ENCODE peak calls at places on chromosomes 2 and 18, in six cellular contexts. J, U, S, B, T and P are unnamed samples.

GRCh38 chr2:128986867-128987268 is 668.2 kb upstream of the HS6ST1 start:
- DNase-seq in J (no peak), U (no peak), S (no peak), B (no peak), T (no peak), P (no peak)

GRCh38 chr2:202046577-202046976 is 12.9 kb downstream of the FZD7 start:
- DNase-seq in J (no peak), U (no peak), S (no peak), B (no peak), T (no peak), P (no peak)

GRCh38 chr2:215361876-215362561 is 50.2 kb downstream of the ATIC start:
- DNase-seq in J (no peak), U (no peak), S (no peak), B (no peak), T (peak), P (no peak)

GRCh38 chr2:174593574-174594203 is 3.9 kb downstream of the WIPF1 start:
- DNase-seq in J (no peak), U (no peak), S (peak), B (no peak), T (peak), P (no peak)

GRCh38 chr2:191951832-191952231 is 104.9 kb upstream of the CAVIN2 start:
- DNase-seq in J (no peak), U (no peak), S (no peak), B (no peak), T (no peak), P (no peak)

GRCh38 chr2:119028327-119029174 is 86.6 kb downstream of the MARCO start:
- DNase-seq in J (peak), U (no peak), S (no peak), B (peak), T (peak), P (no peak)

GRCh38 chr18:28729321-28729720 is 552.4 kb upstream of the CDH2 start:
- DNase-seq in J (no peak), U (no peak), S (no peak), B (no peak), T (no peak), P (no peak)

GRCh38 chr2:6948081-6949008 is 31.1 kb downstream of the RNF144A start:
- DNase-seq in J (no peak), U (no peak), S (no peak), B (no peak), T (no peak), P (no peak)

GRCh38 chr2:153622285-153622684 is 143.7 kb upstream of the RPRM start:
- DNase-seq in J (peak), U (no peak), S (no peak), B (no peak), T (no peak), P (no peak)

DNA sequence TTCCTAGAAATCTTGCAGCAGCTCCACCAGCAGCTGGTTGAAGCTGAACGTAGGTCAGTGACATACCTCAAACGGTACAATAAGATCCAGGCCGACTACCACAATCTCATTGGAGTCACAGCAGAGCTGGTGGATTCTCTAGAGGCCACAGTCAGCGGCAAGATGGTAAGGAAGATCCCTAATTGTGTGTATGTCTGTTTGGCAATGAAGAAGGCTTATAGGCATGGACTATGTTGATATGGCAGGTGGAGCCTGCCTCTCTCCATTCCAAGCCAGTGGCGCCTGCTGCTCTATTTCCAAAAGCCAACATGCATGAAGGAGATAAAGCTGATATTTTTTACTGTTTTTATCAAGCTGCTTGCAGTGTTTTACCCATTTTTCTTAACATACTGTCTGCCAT is 36.8 kb downstream of the ARMC9 start:
- DNase-seq in J (no peak), U (no peak), S (no peak), B (no peak), T (peak), P (no peak)
- TF ChIP-seq POLR2A in J (no peak), U (no peak), S (no peak), B (no peak), T (no peak), P (no peak)

DNA sequence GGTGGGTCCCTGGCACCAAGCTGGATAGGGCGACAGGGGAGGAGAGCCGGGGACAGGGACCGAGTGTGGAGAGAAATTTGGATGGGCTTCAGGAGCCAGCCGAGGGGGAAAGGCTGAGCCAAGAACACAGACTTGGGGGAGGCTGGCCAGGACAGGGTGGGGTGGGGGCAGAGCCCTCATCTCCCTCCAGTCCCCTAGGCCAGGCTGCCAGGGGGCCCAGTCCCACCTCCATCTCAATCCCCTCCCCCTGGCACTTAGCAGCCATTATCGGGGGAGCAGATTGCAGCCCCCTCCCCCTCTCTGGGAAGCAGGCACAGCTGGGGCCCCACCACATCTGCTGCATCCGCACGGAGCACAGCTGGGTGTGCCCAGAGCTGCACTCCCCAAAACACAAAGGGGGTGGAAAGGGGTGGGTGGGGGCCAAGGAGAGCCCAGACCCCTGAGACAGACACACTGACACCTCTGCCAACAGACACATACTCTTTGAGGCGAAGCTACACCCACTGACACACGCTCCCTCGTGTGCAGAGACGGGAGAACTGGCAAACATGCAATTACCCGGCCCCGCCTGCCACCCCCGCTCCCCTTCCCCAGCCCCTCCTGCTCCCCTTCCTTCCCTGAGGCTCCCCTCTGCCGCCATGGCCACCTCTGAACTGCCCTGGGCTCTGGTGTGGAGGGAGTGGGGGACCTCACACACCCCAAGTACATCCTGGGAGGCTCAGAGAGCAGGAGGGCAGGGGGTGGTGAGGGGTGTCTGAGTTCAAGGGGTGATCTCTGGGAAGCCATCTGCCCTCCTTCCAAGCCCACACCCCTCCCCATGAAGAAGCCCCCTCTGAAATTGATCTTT is 5.1 kb upstream of the ASIC4 start:
- DNase-seq in J (no peak), U (no peak), S (no peak), B (no peak), T (no peak), P (no peak)
- TF ChIP-seq POLR2AphosphoS5 in J (no peak), U (no peak), S (no peak), B (no peak), T (no peak), P (no peak)

GRCh38 chr2:134411828-134412638 is 158.2 kb downstream of the MGAT5 start:
- DNase-seq in J (peak), U (peak), S (peak), B (peak), T (peak), P (peak)
- TF ChIP-seq TAF1 in J (peak), U (no peak), S (no peak), B (no peak), T (no peak), P (no peak)

GRCh38 chr2:68835636-68836035 is 35.6 kb downstream of the BMP10 start:
- DNase-seq in J (no peak), U (no peak), S (no peak), B (no peak), T (no peak), P (no peak)

GRCh38 chr2:68837164-68837860 is 33.9 kb downstream of the BMP10 start:
- DNase-seq in J (peak), U (no peak), S (peak), B (peak), T (peak), P (peak)

GRCh38 chr2:68839260-68839833 is 31.9 kb downstream of the BMP10 start:
- DNase-seq in J (no peak), U (no peak), S (no peak), B (peak), T (peak), P (no peak)

GRCh38 chr2:68838641-68839040 is 32.6 kb downstream of the BMP10 start:
- DNase-seq in J (no peak), U (no peak), S (no peak), B (no peak), T (no peak), P (no peak)

DNA sequence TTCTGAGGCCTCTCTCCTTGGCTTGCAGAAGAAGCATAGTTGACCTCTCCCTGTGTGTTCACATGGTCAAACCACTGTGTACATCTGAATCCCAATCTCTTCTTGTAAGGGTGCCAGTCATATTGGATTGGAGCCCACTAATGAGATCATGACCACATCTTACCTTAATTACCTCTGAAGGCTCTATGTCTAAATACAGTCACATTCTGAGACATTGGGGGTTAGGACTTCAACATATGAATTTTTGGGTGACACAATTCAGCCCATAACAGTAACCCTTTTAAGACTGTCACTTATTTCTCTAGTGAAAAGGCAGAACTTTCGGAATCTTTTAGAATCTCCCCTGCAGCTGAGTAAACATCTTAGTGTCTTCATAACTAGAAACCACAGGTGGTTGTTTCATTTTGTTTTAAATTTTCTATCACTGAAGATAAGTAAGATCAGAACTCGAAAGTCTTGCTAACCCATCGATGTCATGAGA is 33.3 kb downstream of the BMP10 start:
- DNase-seq in J (no peak), U (no peak), S (peak), B (no peak), T (no peak), P (no peak)
- TF ChIP-seq POLR2A in J (no peak), U (no peak), S (no peak), B (no peak), T (no peak), P (no peak)

DNA sequence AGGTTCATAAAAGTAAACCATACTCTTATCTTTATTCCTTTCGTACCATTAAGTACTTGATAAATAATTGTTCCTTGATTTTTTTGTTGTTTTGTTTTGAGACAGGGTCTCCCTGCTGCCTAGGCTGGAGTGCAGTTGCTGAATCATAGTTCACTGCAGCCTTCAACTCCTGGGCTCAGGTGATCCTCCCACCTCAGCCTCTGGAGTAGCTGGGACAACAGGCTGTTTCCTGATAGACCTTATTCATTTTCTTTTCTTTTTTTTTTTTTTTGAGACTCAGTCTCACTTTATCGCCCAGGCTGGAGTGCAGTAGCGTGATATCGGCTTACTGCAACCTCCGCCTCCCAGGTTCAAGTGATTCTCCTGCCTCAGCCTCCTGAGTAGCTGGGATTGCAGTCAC is 5.5 kb downstream of the KCNG3 start:
- DNase-seq in J (no peak), U (no peak), S (no peak), B (no peak), T (no peak), P (no peak)
- TF ChIP-seq POLR2AphosphoS5 in J (no peak), U (no peak), S (no peak), B (no peak), T (no peak), P (no peak)

GRCh38 chr2:99256677-99257076 is 1.2 kb upstream of the LYG2 start:
- DNase-seq in J (no peak), U (no peak), S (no peak), B (no peak), T (no peak), P (no peak)

GRCh38 chr2:99259465-99259864 is 4.0 kb upstream of the LYG2 start:
- DNase-seq in J (no peak), U (no peak), S (no peak), B (no peak), T (no peak), P (no peak)

GRCh38 chr2:99261242-99261641 is 5.8 kb upstream of the LYG2 start:
- DNase-seq in J (no peak), U (no peak), S (no peak), B (no peak), T (no peak), P (no peak)

GRCh38 chr2:99260184-99260583 is 4.7 kb upstream of the LYG2 start:
- DNase-seq in J (no peak), U (no peak), S (no peak), B (no peak), T (no peak), P (no peak)

GRCh38 chr2:99255491-99256318 is at the start of gene LYG2:
- DNase-seq in J (no peak), U (no peak), S (no peak), B (no peak), T (no peak), P (no peak)
- TF ChIP-seq TAF1 in J (no peak), U (no peak), S (no peak), B (no peak), T (no peak), P (no peak)

DNA sequence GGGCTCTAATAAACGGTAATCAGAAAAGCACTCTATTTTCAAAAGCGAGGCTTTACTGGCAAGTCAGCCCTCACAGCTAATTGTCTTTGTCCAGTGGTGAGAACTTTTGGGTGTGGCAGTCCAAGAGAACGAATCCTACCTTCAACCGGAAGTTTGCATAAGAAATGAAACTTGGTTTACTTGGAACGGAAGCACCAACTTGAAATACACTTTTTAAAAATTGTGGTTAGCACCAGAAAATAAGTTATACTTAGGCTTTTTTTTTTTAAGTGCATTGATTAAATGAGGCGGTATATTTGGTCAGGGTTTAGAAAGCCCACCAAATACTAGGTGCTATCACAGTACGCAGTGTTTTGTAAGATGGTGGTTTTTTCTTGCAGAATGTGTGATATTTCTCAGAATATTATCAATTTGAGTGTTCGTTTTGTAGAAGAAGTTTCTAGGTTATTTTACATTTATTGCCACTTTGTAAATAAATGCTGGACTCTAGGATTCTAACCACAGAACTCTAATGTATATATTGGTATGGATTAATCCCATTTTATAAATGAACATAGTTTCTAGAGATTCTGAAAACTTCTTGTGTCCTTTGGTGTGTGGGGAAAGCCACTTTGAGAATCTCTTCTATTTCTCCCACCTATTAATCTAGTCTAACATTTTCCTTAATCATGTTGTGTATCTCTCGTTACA is 1.2 kb downstream of the MYL12A start:
- DNase-seq in J (peak), U (no peak), S (no peak), B (no peak), T (peak), P (no peak)
- TF ChIP-seq POLR2A in J (peak), U (peak), S (no peak), B (no peak), T (no peak), P (peak)

GRCh38 chr18:46337206-46337710 is 233.1 kb downstream of the HAUS1 start:
- DNase-seq in J (no peak), U (no peak), S (no peak), B (no peak), T (no peak), P (no peak)
- TF ChIP-seq POLR2AphosphoS5 in J (no peak), U (no peak), S (no peak), B (no peak), T (no peak), P (no peak)

GRCh38 chr2:178730049-178730448 is 77.2 kb downstream of the TTN start:
- DNase-seq in J (no peak), U (no peak), S (no peak), B (no peak), T (no peak), P (no peak)
- TF ChIP-seq TAF1 in J (no peak), U (no peak), S (no peak), B (no peak), T (no peak), P (no peak)